ENCODE peak calls at places on chromosomes 4 and X, in five cellular contexts. Y is ureter; N is left lung; R is activated effector memory CD4-positive, alpha-beta T cell treated with Interleukin-2 at 50 U/mL for 16 hours; M is NCI-H1092. T is an unnamed sample.

GRCh38 chr4:23890369-23891063 is 669 bp upstream of the PPARGC1A start:
- DNase-seq in R (no peak), Y (no peak), N (no peak), M (no peak), T (no peak)

GRCh38 chr4:117488692-117489091 is 403.3 kb upstream of the TRAM1L1 start:
- DNase-seq in Y (no peak), M (no peak), N (no peak), R (no peak), T (no peak)

GRCh38 chrX:153576239-153576870 is 22.6 kb downstream of the CCNQ start:
- DNase-seq in R (no peak), M (no peak), N (no peak), Y (no peak), T (no peak)

GRCh38 chrX:19585370-19586082 is 70.2 kb upstream of the MAP3K15 start:
- DNase-seq in N (no peak), R (no peak), Y (no peak), M (no peak), T (no peak)

GRCh38 chr4:77994194-77994721 is 62.9 kb upstream of the FRAS1 start:
- DNase-seq in N (no peak), Y (no peak), R (no peak), M (no peak), T (peak)

GRCh38 chrX:150258463-150259430 is 104.4 kb upstream of the MAMLD1 start:
- DNase-seq in R (no peak), Y (no peak), M (no peak), N (no peak), T (no peak)

GRCh38 chrX:132207996-132208395 is 11.3 kb downstream of the RAP2C start:
- DNase-seq in R (no peak), N (no peak), Y (no peak), M (no peak), T (no peak)

GRCh38 chr4:128379860-128380259 is 92.2 kb upstream of the PGRMC2 start:
- DNase-seq in Y (no peak), M (no peak), N (no peak), R (no peak), T (peak)

GRCh38 chr4:165464338-165464737 is 85.5 kb downstream of the CPE start:
- DNase-seq in Y (no peak), N (no peak), M (no peak), R (no peak), T (no peak)

GRCh38 chr4:136920092-136920491 is 612.2 kb downstream of the PCDH18 start:
- DNase-seq in M (no peak), N (no peak), Y (no peak), R (no peak), T (no peak)

GRCh38 chr4:2924765-2925301 is 38.4 kb downstream of the NOP14 start:
- DNase-seq in R (no peak), N (peak), Y (no peak), M (no peak), T (no peak)

T was measured in GM13977.